ENCODE peak calls at places on chromosomes 12 and 14, in ten cellular contexts. L is mucosa of descending colon, O is cardiac fibroblast, U is thoracic aorta, C is lower lobe of right lung, H is cardiac muscle cell, P is GM06990, N is tibial artery, E is fibroblast of the aortic adventitia, R is PC-3. J is an unnamed sample.

GRCh38 chr12:43914923-43915468 is 79.1 kb downstream of the TMEM117 start:
- DNase-seq in L (no peak), O (no peak), U (no peak), C (no peak), H (no peak), P (no peak), N (no peak), E (no peak), R (peak), J (peak)

GRCh38 chr14:31286456-31287293 is 79.1 kb upstream of the HECTD1 start:
- DNase-seq in L (peak), O (no peak), U (no peak), C (no peak), H (no peak), P (no peak), N (no peak), E (no peak), R (peak), J (no peak)

GRCh38 chr14:69048456-69048855 is 69.4 kb upstream of the ACTN1 start:
- DNase-seq in L (peak), O (no peak), U (no peak), C (no peak), H (peak), P (no peak), N (no peak), E (no peak), R (peak), J (peak)

GRCh38 chr12:71447691-71448660 is 8.4 kb downstream of the LGR5 start:
- DNase-seq in L (no peak), O (no peak), U (no peak), C (no peak), H (no peak), P (no peak), N (no peak), E (no peak), R (no peak), J (peak)

GRCh38 chr14:37318938-37319337 is 121.2 kb downstream of the MIPOL1 start:
- DNase-seq in L (no peak), O (no peak), U (no peak), C (no peak), H (no peak), P (no peak), N (no peak), E (no peak), R (no peak), J (no peak)

GRCh38 chr12:98352218-98352811 is 163.1 kb upstream of the TMPO start:
- DNase-seq in L (no peak), O (peak), U (no peak), C (no peak), H (peak), P (no peak), N (no peak), E (peak), R (peak), J (peak)

GRCh38 chr14:67644428-67644827 is 24.7 kb downstream of the ARG2 start:
- DNase-seq in L (no peak), O (peak), U (no peak), C (no peak), H (peak), P (no peak), N (no peak), E (peak), R (no peak), J (peak)

GRCh38 chr12:130768120-130768519 is 52.0 kb upstream of the RIMBP2 start:
- DNase-seq in L (no peak), O (no peak), U (no peak), C (no peak), H (no peak), P (no peak), N (no peak), E (no peak), R (peak), J (no peak)

GRCh38 chr14:100691395-100692025 is 35.2 kb upstream of the DLK1 start:
- DNase-seq in L (no peak), O (no peak), U (no peak), C (no peak), H (no peak), P (no peak), N (no peak), E (no peak), R (no peak), J (no peak)

GRCh38 chr12:108801736-108802665 is 55.4 kb downstream of the SSH1 start:
- DNase-seq in L (no peak), O (peak), U (no peak), C (no peak), H (peak), P (no peak), N (peak), E (peak), R (peak), J (peak)

GRCh38 chr12:108803428-108804105 is 53.8 kb downstream of the SSH1 start:
- DNase-seq in L (peak), O (peak), U (peak), C (peak), H (peak), P (no peak), N (peak), E (peak), R (peak), J (peak)

GRCh38 chr12:108800591-108800990 is 56.8 kb downstream of the SSH1 start:
- DNase-seq in L (no peak), O (no peak), U (no peak), C (no peak), H (no peak), P (no peak), N (no peak), E (no peak), R (no peak), J (peak)

GRCh38 chr12:108804361-108804949 is 52.9 kb downstream of the SSH1 start:
- DNase-seq in L (no peak), O (peak), U (no peak), C (no peak), H (peak), P (no peak), N (peak), E (peak), R (no peak), J (peak)

GRCh38 chr12:108802666-108803036 is 54.7 kb downstream of the SSH1 start:
- DNase-seq in L (no peak), O (peak), U (no peak), C (no peak), H (peak), P (no peak), N (no peak), E (peak), R (no peak), J (peak)
- H3K4me3 ChIP-seq in L (no peak), O (no peak), U (peak), C (no peak), H (no peak), P (no peak), N (peak), E (no peak), R (no peak), J (no peak)

GRCh38 chr14:43005807-43006206 is 1399.1 kb downstream of the LRFN5 start:
- DNase-seq in L (no peak), O (peak), U (no peak), C (no peak), H (no peak), P (no peak), N (no peak), E (peak), R (peak), J (peak)
- TF ChIP-seq CTCF in L (no peak), O (no peak), U (no peak), C (no peak), H (no peak), P (no peak), N (no peak), E (peak), R (peak), J (peak)

DNA sequence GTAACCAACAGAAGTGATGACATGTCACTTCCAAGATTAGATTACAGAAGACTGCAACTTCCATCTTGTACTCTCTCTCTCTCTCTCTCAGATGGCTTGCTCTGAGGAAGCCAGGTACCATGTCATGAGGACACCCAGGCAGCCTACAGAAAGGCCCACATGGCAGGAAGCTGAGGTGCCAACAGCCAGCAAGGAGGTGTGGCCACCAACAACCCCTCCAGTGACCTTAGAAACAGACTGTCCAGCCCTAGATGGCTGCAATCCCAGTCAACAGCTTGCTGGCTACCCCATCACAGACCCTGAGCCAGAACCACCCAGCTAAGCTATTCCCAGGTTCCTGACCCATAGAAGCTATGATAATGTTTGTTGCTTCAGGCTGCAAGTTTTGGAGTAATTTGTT is 178.4 kb downstream of the ITPR2 start:
- DNase-seq in L (no peak), O (no peak), U (no peak), C (no peak), H (no peak), P (no peak), N (no peak), E (no peak), R (no peak), J (no peak)
- H3K4me3 ChIP-seq in L (no peak), O (no peak), U (no peak), C (no peak), H (no peak), P (no peak), N (no peak), E (no peak), R (no peak), J (no peak)

GRCh38 chr12:83320350-83320749 is 633.6 kb downstream of the TMTC2 start:
- DNase-seq in L (no peak), O (no peak), U (no peak), C (no peak), H (no peak), P (no peak), N (no peak), E (no peak), R (no peak), J (no peak)
- TF ChIP-seq CTCF in L (no peak), O (no peak), U (no peak), C (no peak), H (no peak), P (no peak), N (no peak), E (no peak), R (no peak), J (no peak)

GRCh38 chr12:6428326-6428725 is 16.4 kb upstream of the CD27 start:
- DNase-seq in L (no peak), O (no peak), U (no peak), C (no peak), H (no peak), P (no peak), N (no peak), E (no peak), R (no peak), J (no peak)
- H3K4me3 ChIP-seq in L (no peak), O (no peak), U (no peak), C (no peak), H (no peak), P (no peak), N (no peak), E (no peak), R (no peak), J (no peak)

GRCh38 chr12:112420740-112421139 is 2.0 kb downstream of the PTPN11 start:
- DNase-seq in L (no peak), O (no peak), U (no peak), C (no peak), H (no peak), P (no peak), N (no peak), E (no peak), R (no peak), J (no peak)

GRCh38 chr12:112421363-112421762 is 2.6 kb downstream of the PTPN11 start:
- DNase-seq in L (no peak), O (no peak), U (no peak), C (no peak), H (no peak), P (no peak), N (no peak), E (no peak), R (no peak), J (no peak)

GRCh38 chr12:112424126-112424525 is 5.4 kb downstream of the PTPN11 start:
- DNase-seq in L (no peak), O (no peak), U (no peak), C (no peak), H (no peak), P (no peak), N (no peak), E (no peak), R (no peak), J (no peak)

GRCh38 chr12:112419269-112420133 is 754 bp downstream of the PTPN11 start:
- DNase-seq in L (peak), O (peak), U (peak), C (peak), H (peak), P (no peak), N (peak), E (peak), R (peak), J (peak)

GRCh38 chr12:112422531-112422930 is 3.8 kb downstream of the PTPN11 start:
- DNase-seq in L (no peak), O (peak), U (no peak), C (no peak), H (peak), P (no peak), N (no peak), E (peak), R (no peak), J (peak)
- TF ChIP-seq CTCF in L (no peak), O (no peak), U (no peak), C (no peak), H (no peak), P (no peak), N (no peak), E (no peak), R (no peak), J (no peak)

GRCh38 chr14:22556021-22556989 is 32.7 kb downstream of the DAD1 start:
- DNase-seq in L (peak), O (peak), U (no peak), C (peak), H (peak), P (peak), N (no peak), E (no peak), R (peak), J (peak)
- H3K4me3 ChIP-seq in L (no peak), O (no peak), U (peak), C (peak), H (no peak), P (peak), N (no peak), E (no peak), R (peak), J (no peak)

DNA sequence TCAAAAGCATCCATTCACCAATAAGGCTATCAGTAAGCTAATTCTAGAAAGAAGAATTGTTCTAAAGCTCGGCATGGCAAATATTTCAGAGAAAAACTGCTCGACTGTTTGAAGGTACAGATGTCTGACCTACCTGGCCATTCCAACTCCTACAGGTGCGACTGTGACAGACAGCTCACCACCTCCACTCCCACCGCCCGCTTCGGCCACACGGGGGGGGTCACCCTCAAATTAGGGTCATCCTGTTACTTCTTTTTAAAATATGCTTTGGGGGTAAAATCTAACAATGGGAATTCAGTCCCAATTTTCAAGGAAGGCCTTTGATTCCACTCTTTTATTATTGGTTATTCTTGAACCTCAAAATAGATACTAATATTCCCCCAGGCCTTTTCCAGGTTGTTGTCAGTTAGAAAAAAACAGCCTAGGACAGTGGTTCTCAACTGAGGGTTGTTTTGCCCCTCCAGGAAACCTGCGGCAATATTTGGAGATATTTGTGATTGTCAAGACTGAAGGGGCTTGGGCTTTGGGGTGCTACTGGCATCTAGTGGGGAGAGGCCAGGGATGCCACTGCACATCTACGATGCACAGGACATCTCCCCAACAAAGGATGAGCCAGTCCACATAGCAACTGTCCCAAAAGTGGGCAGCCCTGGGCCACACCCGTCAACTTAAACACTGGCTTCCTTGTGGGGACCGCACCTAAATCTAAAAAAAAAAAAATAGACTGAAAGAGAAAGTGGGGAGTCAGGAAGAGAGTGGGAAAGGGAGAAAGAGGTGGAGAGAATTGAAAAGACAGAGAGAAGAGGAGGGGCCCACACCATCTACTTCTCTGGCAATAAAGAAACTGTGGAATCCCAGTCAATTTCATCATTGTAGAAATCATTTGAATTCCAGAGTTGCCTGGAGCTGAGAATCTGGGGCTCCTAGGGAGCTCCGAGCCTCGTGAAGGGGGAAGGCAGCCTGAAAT is 81.0 kb downstream of the BCL11B start:
- DNase-seq in L (no peak), O (no peak), U (no peak), C (no peak), H (no peak), P (no peak), N (no peak), E (no peak), R (no peak), J (no peak)
- TF ChIP-seq CTCF in L (no peak), O (no peak), U (no peak), C (no peak), H (no peak), P (no peak), N (no peak), E (no peak), R (no peak), J (no peak)